ENCODE peak calls at places on chromosomes 5 and 9, in seven cellular contexts. One of them, this sample, is unnamed.

GRCh38 chr5:74357827-74358226 is 282.7 kb downstream of the ENC1 start:
- DNase-seq in iPS DF 6.9: no peak
- DNase-seq in NCI-H1930: no peak
- DNase-seq in heart right ventricle: no peak
- DNase-seq in HT1080: no peak
- DNase-seq in lung: no peak
- DNase-seq in GDM1: no peak
- DNase-seq in this sample: no peak

GRCh38 chr5:170297589-170298462 is at the start of gene LCP2:
- DNase-seq in iPS DF 6.9: no peak
- DNase-seq in NCI-H1930: no peak
- DNase-seq in heart right ventricle: no peak
- DNase-seq in HT1080: peak
- DNase-seq in lung: no peak
- DNase-seq in GDM1: peak
- DNase-seq in this sample: no peak

GRCh38 chr5:154575869-154576806 is 98.1 kb upstream of the HAND1 start:
- DNase-seq in iPS DF 6.9: no peak
- DNase-seq in NCI-H1930: no peak
- DNase-seq in heart right ventricle: no peak
- DNase-seq in HT1080: no peak
- DNase-seq in lung: no peak
- DNase-seq in GDM1: no peak
- DNase-seq in this sample: no peak

GRCh38 chr5:14059810-14060209 is 83.3 kb upstream of the TRIO start:
- DNase-seq in iPS DF 6.9: no peak
- DNase-seq in NCI-H1930: no peak
- DNase-seq in heart right ventricle: no peak
- DNase-seq in HT1080: no peak
- DNase-seq in lung: no peak
- DNase-seq in GDM1: no peak
- DNase-seq in this sample: no peak

GRCh38 chr9:34498511-34498910 is 24.3 kb downstream of the ENHO start:
- DNase-seq in iPS DF 6.9: no peak
- DNase-seq in NCI-H1930: no peak
- DNase-seq in heart right ventricle: no peak
- DNase-seq in HT1080: no peak
- DNase-seq in lung: no peak
- DNase-seq in GDM1: no peak
- DNase-seq in this sample: no peak

GRCh38 chr9:76403352-76403751 is 9.1 kb upstream of the RFK start:
- DNase-seq in iPS DF 6.9: no peak
- DNase-seq in NCI-H1930: no peak
- DNase-seq in heart right ventricle: peak
- DNase-seq in HT1080: peak
- DNase-seq in lung: no peak
- DNase-seq in GDM1: peak
- DNase-seq in this sample: no peak

GRCh38 chr5:158392753-158393152 is 533.8 kb upstream of the CLINT1 start:
- DNase-seq in iPS DF 6.9: no peak
- DNase-seq in NCI-H1930: no peak
- DNase-seq in heart right ventricle: no peak
- DNase-seq in HT1080: no peak
- DNase-seq in lung: no peak
- DNase-seq in GDM1: no peak
- DNase-seq in this sample: no peak

GRCh38 chr5:124410539-124410938 is 335.9 kb downstream of the ZNF608 start:
- DNase-seq in iPS DF 6.9: no peak
- DNase-seq in NCI-H1930: no peak
- DNase-seq in heart right ventricle: no peak
- DNase-seq in HT1080: no peak
- DNase-seq in lung: no peak
- DNase-seq in GDM1: no peak
- DNase-seq in this sample: no peak

GRCh38 chr5:74257645-74258328 is 382.7 kb downstream of the ENC1 start:
- DNase-seq in iPS DF 6.9: no peak
- DNase-seq in NCI-H1930: no peak
- DNase-seq in heart right ventricle: peak
- DNase-seq in HT1080: no peak
- DNase-seq in lung: peak
- DNase-seq in GDM1: no peak
- DNase-seq in this sample: no peak

GRCh38 chr9:3758816-3759576 is 233.2 kb upstream of the RFX3 start:
- DNase-seq in iPS DF 6.9: no peak
- DNase-seq in NCI-H1930: no peak
- DNase-seq in heart right ventricle: no peak
- DNase-seq in HT1080: peak
- DNase-seq in lung: no peak
- DNase-seq in GDM1: no peak
- DNase-seq in this sample: no peak

GRCh38 chr9:35102769-35103659 is at the start of gene STOML2:
- DNase-seq in iPS DF 6.9: no peak
- DNase-seq in NCI-H1930: peak
- DNase-seq in heart right ventricle: peak
- DNase-seq in HT1080: peak
- DNase-seq in lung: peak
- DNase-seq in GDM1: peak
- DNase-seq in this sample: peak

GRCh38 chr9:136437430-136437829 is 2.2 kb downstream of the INPP5E start:
- DNase-seq in iPS DF 6.9: no peak
- DNase-seq in NCI-H1930: no peak
- DNase-seq in heart right ventricle: no peak
- DNase-seq in HT1080: no peak
- DNase-seq in lung: no peak
- DNase-seq in GDM1: no peak
- DNase-seq in this sample: no peak

GRCh38 chr9:28956111-28956880 is 1383.0 kb upstream of the C9orf72 start:
- DNase-seq in iPS DF 6.9: no peak
- DNase-seq in NCI-H1930: no peak
- DNase-seq in heart right ventricle: no peak
- DNase-seq in HT1080: no peak
- DNase-seq in lung: no peak
- DNase-seq in GDM1: no peak
- DNase-seq in this sample: no peak

GRCh38 chr9:18466101-18466500 is 7.9 kb upstream of the ADAMTSL1 start:
- DNase-seq in iPS DF 6.9: no peak
- DNase-seq in NCI-H1930: no peak
- DNase-seq in heart right ventricle: no peak
- DNase-seq in HT1080: no peak
- DNase-seq in lung: no peak
- DNase-seq in GDM1: no peak
- DNase-seq in this sample: no peak

GRCh38 chr9:12809720-12810119 is 34.9 kb downstream of the LURAP1L start:
- DNase-seq in iPS DF 6.9: no peak
- DNase-seq in NCI-H1930: no peak
- DNase-seq in heart right ventricle: no peak
- DNase-seq in HT1080: no peak
- DNase-seq in lung: no peak
- DNase-seq in GDM1: no peak
- DNase-seq in this sample: no peak